ENCODE peak calls at places on chromosomes 13 and 19, in nine cellular contexts. E is ascending aorta, A is endodermal cell, W is PC-9, J is psoas muscle, U is adrenal gland, L is GM23248, O is lower lobe of right lung, Q is fibroblast of lung. R is an unnamed sample.

GRCh38 chr13:49517461-49517860 is 21.7 kb downstream of the PHF11 start:
- DNase-seq in E (no peak), A (peak), W (no peak), J (no peak), U (no peak), L (no peak), O (no peak), Q (no peak), R (no peak)

GRCh38 chr19:30686252-30686762 is 314.1 kb downstream of the ZNF536 start:
- DNase-seq in E (no peak), A (peak), W (no peak), J (no peak), U (no peak), L (peak), O (no peak), Q (peak), R (no peak)

GRCh38 chr19:18112989-18113478 is 15.5 kb downstream of the MAST3 start:
- DNase-seq in E (peak), A (peak), W (peak), J (peak), U (peak), L (peak), O (peak), Q (peak), R (peak)

GRCh38 chr19:18086590-18087138 is at the start of gene IL12RB1:
- DNase-seq in E (no peak), A (no peak), W (no peak), J (no peak), U (no peak), L (no peak), O (peak), Q (no peak), R (peak)

GRCh38 chr19:11021760-11022144 is 60.9 kb downstream of the SMARCA4 start:
- DNase-seq in E (no peak), A (no peak), W (no peak), J (no peak), U (no peak), L (no peak), O (no peak), Q (no peak), R (no peak)

GRCh38 chr19:31261651-31262331 is 87.4 kb downstream of the TSHZ3 start:
- DNase-seq in E (no peak), A (peak), W (no peak), J (no peak), U (no peak), L (peak), O (no peak), Q (no peak), R (no peak)

GRCh38 chr19:13887529-13887928 is 10.6 kb downstream of the NANOS3 start:
- DNase-seq in E (no peak), A (no peak), W (peak), J (no peak), U (no peak), L (peak), O (no peak), Q (peak), R (no peak)

GRCh38 chr13:103200118-103200885 is 134.1 kb upstream of the SLC10A2 start:
- DNase-seq in E (no peak), A (no peak), W (no peak), J (no peak), U (no peak), L (no peak), O (no peak), Q (no peak), R (no peak)

GRCh38 chr19:18756896-18757295 is 34.2 kb downstream of the COMP start:
- DNase-seq in E (no peak), A (no peak), W (no peak), J (no peak), U (no peak), L (no peak), O (peak), Q (no peak), R (no peak)

GRCh38 chr13:97826421-97826965 is 127.0 kb upstream of the IPO5 start:
- DNase-seq in E (no peak), A (no peak), W (no peak), J (no peak), U (no peak), L (no peak), O (no peak), Q (no peak), R (no peak)

GRCh38 chr13:48641404-48641803 is 12.3 kb upstream of the CYSLTR2 start:
- DNase-seq in E (no peak), A (no peak), W (no peak), J (no peak), U (no peak), L (no peak), O (no peak), Q (no peak), R (no peak)

GRCh38 chr19:39407644-39408391 is 1.2 kb downstream of the ZFP36 start:
- DNase-seq in E (no peak), A (peak), W (peak), J (peak), U (peak), L (peak), O (peak), Q (no peak), R (peak)

GRCh38 chr13:104442541-104442940 is 1376.3 kb upstream of the SLC10A2 start:
- DNase-seq in E (no peak), A (no peak), W (no peak), J (no peak), U (no peak), L (no peak), O (no peak), Q (no peak), R (no peak)

GRCh38 chr19:49421039-49421877 is 2.0 kb downstream of the PTH2 start:
- DNase-seq in E (no peak), A (peak), W (no peak), J (peak), U (peak), L (peak), O (peak), Q (peak), R (no peak)

GRCh38 chr13:43132228-43132627 is 108.8 kb downstream of the DNAJC15 start:
- DNase-seq in E (no peak), A (peak), W (peak), J (no peak), U (peak), L (peak), O (no peak), Q (peak), R (no peak)

GRCh38 chr13:23434431-23434830 is 929 bp upstream of the SACS start:
- DNase-seq in E (no peak), A (no peak), W (no peak), J (no peak), U (no peak), L (no peak), O (no peak), Q (no peak), R (no peak)
- H3K27ac ChIP-seq in E (no peak), A (peak), W (no peak), J (no peak), U (no peak), L (no peak), O (no peak), Q (no peak), R (no peak)

DNA sequence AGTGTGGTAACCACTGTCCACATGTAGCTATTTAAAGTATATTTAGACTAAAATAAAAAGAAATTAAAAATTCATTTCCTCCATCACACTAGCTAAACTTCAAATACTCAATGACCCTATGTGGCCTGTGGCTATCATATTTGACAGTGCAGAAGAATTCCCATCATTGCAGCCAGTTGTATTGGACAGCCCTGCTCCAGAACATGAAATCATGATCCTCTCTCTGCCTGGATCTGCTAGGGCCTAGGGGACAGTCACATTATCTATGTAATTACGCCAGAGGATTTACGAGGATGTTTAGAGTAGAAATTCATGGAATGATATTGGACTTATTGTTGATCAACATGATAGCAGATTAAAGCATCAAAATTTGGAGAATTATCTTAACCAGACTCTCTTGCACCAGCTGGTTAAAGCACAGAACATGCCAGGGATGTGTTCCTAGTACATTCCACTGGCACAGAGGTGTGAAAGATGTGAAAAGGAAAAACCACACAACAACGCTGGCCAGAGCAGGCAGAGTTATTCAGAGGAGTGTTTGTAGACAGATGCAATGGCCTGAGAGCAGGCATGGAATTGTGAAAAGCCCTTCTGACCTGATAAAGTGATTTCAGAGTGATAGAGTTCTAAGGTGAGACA is 108.9 kb upstream of the STARD13 start:
- DNase-seq in E (no peak), A (no peak), W (no peak), J (no peak), U (no peak), L (no peak), O (no peak), Q (no peak), R (no peak)
- H3K27ac ChIP-seq in E (no peak), A (no peak), W (no peak), J (no peak), U (no peak), L (no peak), O (no peak), Q (no peak), R (no peak)

DNA sequence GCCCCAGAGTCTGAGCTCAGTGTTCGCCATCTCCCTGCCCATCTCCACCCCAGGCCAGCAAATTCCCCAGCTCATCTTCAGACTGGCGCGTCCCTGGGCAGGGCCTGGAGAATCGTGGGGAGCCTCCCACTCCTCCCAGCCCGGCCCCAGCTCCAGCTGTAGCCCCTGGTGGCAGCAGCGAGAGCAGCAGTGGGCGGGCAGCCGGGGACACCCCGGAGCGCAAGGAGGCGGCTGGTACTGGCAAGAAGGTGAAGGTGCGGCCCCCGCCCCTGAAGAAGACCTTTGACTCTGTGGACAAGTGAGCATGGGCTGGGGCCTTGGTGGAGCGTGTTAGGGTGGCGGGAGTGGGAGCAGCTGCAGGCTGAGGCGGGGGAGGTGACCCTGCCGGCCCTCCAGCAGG is 8.4 kb upstream of the PRR19 start:
- DNase-seq in E (no peak), A (peak), W (no peak), J (peak), U (no peak), L (no peak), O (no peak), Q (no peak), R (no peak)
- H3K27ac ChIP-seq in E (no peak), A (no peak), W (no peak), J (no peak), U (no peak), L (no peak), O (no peak), Q (no peak), R (no peak)

GRCh38 chr13:40116008-40116407 is 460.5 kb downstream of the COG6 start:
- DNase-seq in E (peak), A (peak), W (peak), J (no peak), U (peak), L (peak), O (no peak), Q (peak), R (peak)
- H3K27ac ChIP-seq in E (peak), A (no peak), W (peak), J (no peak), U (no peak), L (peak), O (peak), Q (no peak), R (no peak)

DNA sequence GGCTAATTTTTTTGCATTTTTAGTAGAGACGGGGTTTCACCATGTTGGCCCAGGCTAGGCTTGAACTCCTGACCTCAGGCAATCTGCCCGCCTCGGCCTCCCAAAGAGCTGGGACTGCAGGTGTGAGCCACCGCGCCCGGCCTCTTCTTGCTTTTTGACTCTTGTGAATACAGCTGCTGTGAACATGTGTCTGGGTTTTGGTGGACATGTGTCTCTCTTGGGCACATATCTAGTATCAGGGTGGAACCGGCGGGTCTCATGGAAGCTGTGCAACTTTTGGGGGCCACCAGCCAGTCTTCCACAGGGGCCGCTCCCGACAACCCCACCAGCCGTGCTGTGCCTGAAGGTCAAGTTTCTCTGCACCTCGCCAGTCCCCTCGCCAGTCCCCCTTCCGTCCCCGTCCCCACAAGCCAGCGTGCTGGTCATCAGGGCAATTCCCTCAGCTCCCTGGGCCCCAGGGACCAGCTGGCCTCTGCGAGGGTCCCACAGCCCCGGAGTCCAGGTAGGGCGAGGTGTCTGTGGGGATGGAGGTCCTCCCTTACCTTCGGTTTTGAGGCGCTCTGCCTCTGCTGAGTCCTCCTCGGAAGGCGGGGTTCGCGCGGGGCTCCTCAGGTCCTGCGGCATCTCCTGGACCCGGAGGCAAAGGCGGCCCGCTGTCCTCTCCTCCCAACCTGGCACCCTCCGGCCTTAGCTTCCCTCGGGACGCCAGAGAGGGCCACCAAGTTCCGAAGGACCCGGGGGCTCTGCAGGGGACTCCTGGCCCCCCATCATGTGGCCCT is 16.3 kb downstream of the SGTA start:
- DNase-seq in E (no peak), A (no peak), W (no peak), J (no peak), U (no peak), L (no peak), O (no peak), Q (no peak), R (no peak)
- H3K27ac ChIP-seq in E (no peak), A (no peak), W (no peak), J (no peak), U (no peak), L (no peak), O (no peak), Q (no peak), R (no peak)

GRCh38 chr19:2135474-2136402 is 15.6 kb downstream of the AP3D1 start:
- DNase-seq in E (no peak), A (no peak), W (no peak), J (no peak), U (no peak), L (no peak), O (peak), Q (no peak), R (no peak)

GRCh38 chr19:2132191-2132590 is 19.2 kb downstream of the AP3D1 start:
- DNase-seq in E (no peak), A (no peak), W (no peak), J (no peak), U (no peak), L (no peak), O (no peak), Q (no peak), R (no peak)

GRCh38 chr19:2129892-2130770 is 21.2 kb downstream of the AP3D1 start:
- DNase-seq in E (no peak), A (no peak), W (no peak), J (no peak), U (no peak), L (no peak), O (no peak), Q (no peak), R (no peak)

GRCh38 chr19:2129486-2129885 is 21.9 kb downstream of the AP3D1 start:
- DNase-seq in E (no peak), A (no peak), W (no peak), J (no peak), U (no peak), L (no peak), O (peak), Q (no peak), R (no peak)

GRCh38 chr19:2132731-2133490 is 18.5 kb downstream of the AP3D1 start:
- DNase-seq in E (no peak), A (no peak), W (no peak), J (no peak), U (no peak), L (peak), O (peak), Q (no peak), R (no peak)
- H3K27ac ChIP-seq in E (no peak), A (no peak), W (no peak), J (no peak), U (peak), L (no peak), O (no peak), Q (no peak), R (no peak)

GRCh38 chr13:99432637-99433542 is 68.4 kb upstream of the TM9SF2 start:
- DNase-seq in E (peak), A (peak), W (peak), J (peak), U (peak), L (peak), O (peak), Q (peak), R (peak)
- H3K27ac ChIP-seq in E (no peak), A (no peak), W (peak), J (no peak), U (peak), L (peak), O (peak), Q (no peak), R (peak)

GRCh38 chr19:51743405-51743804 is 8.3 kb downstream of the FPR1 start:
- DNase-seq in E (no peak), A (no peak), W (no peak), J (no peak), U (no peak), L (peak), O (no peak), Q (peak), R (no peak)

GRCh38 chr19:51740356-51740755 is 11.3 kb downstream of the FPR1 start:
- DNase-seq in E (no peak), A (no peak), W (no peak), J (no peak), U (no peak), L (no peak), O (no peak), Q (no peak), R (no peak)

GRCh38 chr19:51739466-51740213 is 12.0 kb downstream of the FPR1 start:
- DNase-seq in E (no peak), A (no peak), W (no peak), J (no peak), U (no peak), L (peak), O (no peak), Q (peak), R (no peak)

GRCh38 chr19:51746731-51747130 is 4.9 kb downstream of the FPR1 start:
- DNase-seq in E (no peak), A (no peak), W (no peak), J (no peak), U (no peak), L (no peak), O (no peak), Q (no peak), R (no peak)

DNA sequence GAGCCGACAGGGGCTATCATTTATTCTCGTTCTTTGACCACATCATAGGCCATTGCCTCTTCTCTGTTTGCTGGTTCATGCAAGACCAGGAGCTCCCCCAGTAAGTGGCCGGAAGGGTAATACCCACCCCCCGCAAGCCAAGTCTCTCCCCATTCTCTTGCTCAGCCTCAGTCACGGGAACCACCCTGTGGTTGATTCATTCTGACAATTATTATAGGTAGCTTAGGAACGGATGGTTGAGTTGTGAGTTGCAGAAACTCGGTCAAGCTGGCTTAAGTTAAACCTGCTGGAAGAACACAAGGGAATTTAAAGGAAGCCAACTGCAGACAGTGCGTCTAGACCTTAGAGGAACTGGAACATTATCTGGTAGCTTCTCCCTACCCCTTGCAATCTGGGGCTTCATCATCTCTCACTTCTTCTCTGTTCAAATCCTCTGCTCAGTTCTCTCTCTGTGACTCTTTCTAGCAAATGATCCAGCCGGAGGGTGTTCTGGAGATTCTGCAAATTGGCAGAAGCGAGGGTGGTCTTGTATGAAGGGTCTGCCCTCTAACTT is 8.9 kb downstream of the FPR1 start:
- DNase-seq in E (no peak), A (no peak), W (no peak), J (no peak), U (no peak), L (peak), O (no peak), Q (peak), R (no peak)
- H3K27ac ChIP-seq in E (no peak), A (no peak), W (no peak), J (no peak), U (no peak), L (peak), O (no peak), Q (no peak), R (no peak)

DNA sequence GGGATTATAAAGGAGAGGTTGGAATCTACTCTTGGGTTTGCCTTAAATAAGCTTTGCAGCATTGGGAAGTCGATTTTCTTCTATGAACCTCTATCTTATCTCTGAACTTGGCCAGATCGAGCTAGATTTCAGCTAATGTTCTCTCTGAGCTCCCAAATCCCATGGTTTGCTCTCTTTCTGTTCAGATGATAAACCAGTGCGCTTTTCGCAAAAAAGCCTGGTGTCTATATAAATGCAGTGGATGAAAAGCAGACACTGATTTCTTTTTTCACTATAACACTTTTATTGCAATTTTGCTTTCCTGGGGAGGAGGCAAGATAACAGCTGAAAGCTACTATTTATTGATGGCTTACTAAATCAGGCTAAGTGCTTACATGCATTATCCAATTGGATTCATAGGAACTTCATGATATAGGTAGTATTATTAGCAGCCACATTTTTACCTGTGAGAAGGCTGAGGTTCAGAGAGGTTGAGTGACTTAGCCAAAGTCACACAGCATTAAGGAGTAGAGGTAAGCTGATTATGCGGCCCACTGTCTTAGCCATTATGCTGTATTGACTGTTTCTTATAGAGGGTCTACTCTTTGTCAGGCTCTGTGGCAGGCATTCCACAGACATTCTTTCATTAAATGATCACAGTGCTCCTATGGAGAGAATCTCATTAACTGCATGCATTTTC is 58.9 kb downstream of the RFC3 start:
- DNase-seq in E (no peak), A (no peak), W (no peak), J (no peak), U (no peak), L (no peak), O (no peak), Q (no peak), R (no peak)
- H3K27ac ChIP-seq in E (no peak), A (no peak), W (no peak), J (no peak), U (no peak), L (no peak), O (no peak), Q (no peak), R (no peak)

GRCh38 chr13:22961835-22962537 is 218.8 kb upstream of the SGCG start:
- DNase-seq in E (no peak), A (peak), W (no peak), J (no peak), U (no peak), L (no peak), O (no peak), Q (no peak), R (no peak)

GRCh38 chr13:22964245-22964966 is 216.4 kb upstream of the SGCG start:
- DNase-seq in E (no peak), A (peak), W (no peak), J (no peak), U (no peak), L (no peak), O (no peak), Q (no peak), R (no peak)

GRCh38 chr13:22960827-22961226 is 220.0 kb upstream of the SGCG start:
- DNase-seq in E (no peak), A (peak), W (no peak), J (no peak), U (no peak), L (no peak), O (no peak), Q (no peak), R (no peak)
- H3K27ac ChIP-seq in E (no peak), A (no peak), W (no peak), J (no peak), U (no peak), L (no peak), O (no peak), Q (no peak), R (no peak)